ENCODE peak calls at places on chromosomes 2 and 18, in five cellular contexts. F is left lobe of liver, Z is T1000, Q is germinal center, A is NCI-H2029. E is an unnamed sample.

GRCh38 chr2:220276736-220277444 is 649.5 kb downstream of the SLC4A3 start:
- DNase-seq in F (no peak), Z (no peak), Q (no peak), A (no peak), E (no peak)

GRCh38 chr18:70288171-70288850 is 534 bp upstream of the SOCS6 start:
- DNase-seq in F (peak), Z (no peak), Q (no peak), A (no peak), E (no peak)

GRCh38 chr2:27281855-27282559 is at the start of gene TRIM54:
- DNase-seq in F (no peak), Z (no peak), Q (no peak), A (no peak), E (no peak)

GRCh38 chr2:196399736-196400691 is 228.6 kb upstream of the STK17B start:
- DNase-seq in F (no peak), Z (no peak), Q (no peak), A (no peak), E (peak)

GRCh38 chr2:227482638-227483340 is 10.8 kb downstream of the AGFG1 start:
- DNase-seq in F (no peak), Z (no peak), Q (peak), A (no peak), E (no peak)

GRCh38 chr2:239260546-239261327 is 140.1 kb downstream of the HDAC4 start:
- DNase-seq in F (peak), Z (no peak), Q (no peak), A (no peak), E (no peak)

GRCh38 chr2:96547751-96548161 is 11.2 kb downstream of the ARID5A start:
- DNase-seq in F (no peak), Z (no peak), Q (no peak), A (no peak), E (no peak)

GRCh38 chr2:234763051-234763909 is 188.5 kb upstream of the SH3BP4 start:
- DNase-seq in F (no peak), Z (no peak), Q (no peak), A (no peak), E (no peak)

GRCh38 chr18:3653263-3653858 is 203.4 kb downstream of the TGIF1 start:
- DNase-seq in F (no peak), Z (no peak), Q (no peak), A (no peak), E (no peak)

GRCh38 chr2:158686166-158686792 is 108.8 kb upstream of the DAPL1 start:
- DNase-seq in F (no peak), Z (no peak), Q (no peak), A (no peak), E (no peak)

GRCh38 chr18:49460958-49461601 is 635 bp upstream of the DYM start:
- DNase-seq in F (no peak), Z (no peak), Q (no peak), A (no peak), E (no peak)

GRCh38 chr18:68555935-68556334 is 159.0 kb downstream of the TMX3 start:
- DNase-seq in F (no peak), Z (no peak), Q (no peak), A (no peak), E (no peak)

GRCh38 chr2:231590614-231591013 is 2.0 kb upstream of the TEX44 start:
- DNase-seq in F (no peak), Z (no peak), Q (no peak), A (no peak), E (no peak)

GRCh38 chr18:60865801-60866200 is 467.4 kb upstream of the CDH20 start:
- DNase-seq in F (no peak), Z (no peak), Q (no peak), A (no peak), E (no peak)

GRCh38 chr2:96353032-96353561 is 17.5 kb downstream of the NCAPH start:
- DNase-seq in F (peak), Z (no peak), Q (no peak), A (peak), E (no peak)

GRCh38 chr2:48532824-48533223 is 2.9 kb downstream of the STON1 start:
- DNase-seq in F (no peak), Z (no peak), Q (no peak), A (no peak), E (no peak)

E was measured in glomerular endothelial cell.